ENCODE peak calls at places on chromosomes 6 and 20, in nine cellular contexts. B, R, T, P, N, A, S, X and K are unnamed samples.

GRCh38 chr20:10466325-10466724 is 31.2 kb downstream of the SLX4IP start:
- DNase-seq in B (no peak), R (no peak), T (no peak), P (no peak), N (no peak), A (no peak), S (no peak), X (no peak), K (no peak)

GRCh38 chr6:110689275-110689935 is 125.9 kb downstream of the CDK19 start:
- DNase-seq in B (no peak), R (no peak), T (no peak), P (no peak), N (no peak), A (no peak), S (no peak), X (no peak), K (no peak)

GRCh38 chr6:112130878-112131277 is 43.5 kb downstream of the FAM229B start:
- DNase-seq in B (no peak), R (no peak), T (no peak), P (no peak), N (no peak), A (no peak), S (no peak), X (no peak), K (no peak)

GRCh38 chr6:42436825-42437224 is 14.9 kb downstream of the TRERF1 start:
- DNase-seq in B (no peak), R (no peak), T (no peak), P (no peak), N (no peak), A (no peak), S (peak), X (no peak), K (no peak)

GRCh38 chr20:35007413-35007812 is 51.7 kb downstream of the MYH7B start:
- DNase-seq in B (peak), R (no peak), T (no peak), P (no peak), N (no peak), A (no peak), S (no peak), X (no peak), K (no peak)

GRCh38 chr6:26493258-26493657 is 6.8 kb upstream of the BTN1A1 start:
- DNase-seq in B (no peak), R (no peak), T (no peak), P (no peak), N (no peak), A (no peak), S (peak), X (no peak), K (peak)

GRCh38 chr6:54095740-54096139 is 15.5 kb upstream of the MLIP start:
- DNase-seq in B (no peak), R (no peak), T (no peak), P (no peak), N (no peak), A (no peak), S (no peak), X (no peak), K (no peak)

GRCh38 chr20:59035381-59035780 is 3.2 kb upstream of the ATP5F1E start:
- DNase-seq in B (no peak), R (no peak), T (no peak), P (no peak), N (no peak), A (no peak), S (no peak), X (no peak), K (no peak)

GRCh38 chr6:16316741-16317251 is 78.4 kb downstream of the GMPR start:
- DNase-seq in B (no peak), R (peak), T (no peak), P (no peak), N (peak), A (peak), S (peak), X (no peak), K (peak)

GRCh38 chr6:85186546-85187170 is 263.2 kb upstream of the NT5E start:
- DNase-seq in B (no peak), R (no peak), T (no peak), P (peak), N (no peak), A (no peak), S (peak), X (no peak), K (no peak)

GRCh38 chr20:58598271-58599015 is 52.6 kb upstream of the STX16 start:
- DNase-seq in B (no peak), R (no peak), T (no peak), P (peak), N (no peak), A (no peak), S (peak), X (no peak), K (peak)